ENCODE peak calls at places on chromosomes 12 and 14, in nine cellular contexts. S, T, B, H, Y, F, K, R and P are unnamed samples.

GRCh38 chr12:2049604-2050540 is 2.9 kb upstream of the CACNA1C start:
- DNase-seq in S (no peak), T (no peak), B (no peak), H (no peak), Y (no peak), F (no peak), K (no peak), R (peak), P (no peak)

GRCh38 chr12:91138337-91138905 is 27.1 kb upstream of the LUM start:
- DNase-seq in S (no peak), T (no peak), B (no peak), H (no peak), Y (peak), F (no peak), K (no peak), R (no peak), P (peak)

GRCh38 chr14:69395929-69396328 is 2.2 kb downstream of the ERH start:
- DNase-seq in S (no peak), T (no peak), B (no peak), H (no peak), Y (no peak), F (no peak), K (no peak), R (no peak), P (no peak)

GRCh38 chr14:82075566-82075965 is 541.9 kb upstream of the SEL1L start:
- DNase-seq in S (no peak), T (no peak), B (no peak), H (no peak), Y (no peak), F (peak), K (peak), R (peak), P (peak)

GRCh38 chr14:75979641-75980422 is 2.0 kb downstream of the TGFB3 start:
- DNase-seq in S (no peak), T (no peak), B (no peak), H (no peak), Y (peak), F (no peak), K (peak), R (no peak), P (no peak)

GRCh38 chr12:60148831-60149230 is 553.0 kb downstream of the SLC16A7 start:
- DNase-seq in S (peak), T (no peak), B (no peak), H (no peak), Y (no peak), F (no peak), K (no peak), R (peak), P (peak)

GRCh38 chr14:90460136-90460535 is 63.3 kb downstream of the CALM1 start:
- DNase-seq in S (no peak), T (no peak), B (no peak), H (no peak), Y (no peak), F (no peak), K (no peak), R (no peak), P (peak)

GRCh38 chr14:92726135-92726932 is 22.1 kb downstream of the LGMN start:
- DNase-seq in S (peak), T (no peak), B (peak), H (no peak), Y (peak), F (no peak), K (peak), R (peak), P (peak)

GRCh38 chr12:68601767-68602166 is 8.9 kb upstream of the RAP1B start:
- DNase-seq in S (no peak), T (no peak), B (no peak), H (no peak), Y (no peak), F (no peak), K (no peak), R (no peak), P (no peak)

GRCh38 chr12:131786331-131786730 is 41.9 kb upstream of the MMP17 start:
- DNase-seq in S (no peak), T (no peak), B (no peak), H (no peak), Y (no peak), F (no peak), K (no peak), R (no peak), P (no peak)

GRCh38 chr14:68195126-68195525 is 375.5 kb downstream of the RAD51B start:
- DNase-seq in S (no peak), T (no peak), B (no peak), H (peak), Y (no peak), F (no peak), K (no peak), R (no peak), P (no peak)

GRCh38 chr14:100780246-100780645 is 45.7 kb upstream of the MEG3 start:
- DNase-seq in S (no peak), T (no peak), B (no peak), H (no peak), Y (no peak), F (no peak), K (no peak), R (no peak), P (no peak)

GRCh38 chr14:68975667-68976066 is 3.4 kb downstream of the ACTN1 start:
- DNase-seq in S (no peak), T (no peak), B (no peak), H (no peak), Y (peak), F (no peak), K (no peak), R (peak), P (peak)

GRCh38 chr12:96094201-96094600 is 58.8 kb upstream of the LTA4H start:
- DNase-seq in S (no peak), T (no peak), B (no peak), H (peak), Y (no peak), F (no peak), K (no peak), R (no peak), P (peak)